ENCODE peak calls at places on chromosomes 11 and 22, in four cellular contexts. U is H1, O is SK-N-SH, H is K562. W is an unnamed sample.

GRCh38 chr11:14314127-14314526 is 44.9 kb downstream of the RRAS2 start:
- DNase-seq in U (no peak), O (no peak), H (no peak), W (no peak)

GRCh38 chr11:44702897-44703296 is 23.9 kb upstream of the TSPAN18 start:
- DNase-seq in U (no peak), H (no peak), O (peak; percentile 54), W (no peak)

GRCh38 chr22:19795617-19796008 is 35.0 kb downstream of the TBX1 start:
- DNase-seq in U (no peak), H (no peak), O (no peak), W (no peak)

GRCh38 chr11:135022430-135022829 is 610.4 kb upstream of the B3GAT1 start:
- DNase-seq in U (no peak), O (no peak), H (no peak), W (no peak)

GRCh38 chr11:124753207-124753606 is 1.2 kb upstream of the VSIG2 start:
- DNase-seq in U (no peak), H (no peak), O (peak; percentile 27), W (no peak)

GRCh38 chr11:46457659-46458058 is 66.1 kb upstream of the CHRM4 start:
- DNase-seq in O (no peak), H (no peak), U (no peak), W (no peak)

GRCh38 chr11:122367809-122368231 is 251.8 kb upstream of the BLID start:
- DNase-seq in H (no peak), O (no peak), U (no peak), W (no peak)

GRCh38 chr11:60852060-60852638 is 3.6 kb downstream of the PTGDR2 start:
- DNase-seq in H (no peak), O (no peak), U (no peak), W (no peak)

GRCh38 chr22:16828876-16829275 is 3.7 kb upstream of the XKR3 start:
- DNase-seq in U (no peak), O (no peak), H (no peak), W (no peak)

GRCh38 chr11:18457435-18457834 is 1.8 kb downstream of the LDHAL6A start:
- DNase-seq in O (peak; percentile 20), H (peak; percentile 3), U (no peak), W (no peak)

GRCh38 chr11:77302752-77303151 is 1.3 kb upstream of the GDPD4 start:
- DNase-seq in U (no peak), H (peak; percentile 21), O (peak; percentile 47), W (no peak)

GRCh38 chr22:47600281-47600680 is 837.8 kb downstream of the TBC1D22A start:
- DNase-seq in U (no peak), O (no peak), H (no peak), W (no peak)

GRCh38 chr11:133964946-133965632 is 8.3 kb upstream of the IGSF9B start:
- DNase-seq in O (no peak), H (no peak), U (no peak), W (no peak)

GRCh38 chr11:91688672-91689071 is 535.9 kb upstream of the FAT3 start:
- DNase-seq in U (no peak), O (no peak), H (no peak), W (no peak)

GRCh38 chr11:35247428-35247827 is 108.5 kb downstream of the CD44 start:
- DNase-seq in O (no peak), U (no peak), H (no peak), W (no peak)

GRCh38 chr11:78773077-78773476 is 198.4 kb upstream of the NARS2 start:
- DNase-seq in H (no peak), U (no peak), O (no peak), W (no peak)

DNA sequence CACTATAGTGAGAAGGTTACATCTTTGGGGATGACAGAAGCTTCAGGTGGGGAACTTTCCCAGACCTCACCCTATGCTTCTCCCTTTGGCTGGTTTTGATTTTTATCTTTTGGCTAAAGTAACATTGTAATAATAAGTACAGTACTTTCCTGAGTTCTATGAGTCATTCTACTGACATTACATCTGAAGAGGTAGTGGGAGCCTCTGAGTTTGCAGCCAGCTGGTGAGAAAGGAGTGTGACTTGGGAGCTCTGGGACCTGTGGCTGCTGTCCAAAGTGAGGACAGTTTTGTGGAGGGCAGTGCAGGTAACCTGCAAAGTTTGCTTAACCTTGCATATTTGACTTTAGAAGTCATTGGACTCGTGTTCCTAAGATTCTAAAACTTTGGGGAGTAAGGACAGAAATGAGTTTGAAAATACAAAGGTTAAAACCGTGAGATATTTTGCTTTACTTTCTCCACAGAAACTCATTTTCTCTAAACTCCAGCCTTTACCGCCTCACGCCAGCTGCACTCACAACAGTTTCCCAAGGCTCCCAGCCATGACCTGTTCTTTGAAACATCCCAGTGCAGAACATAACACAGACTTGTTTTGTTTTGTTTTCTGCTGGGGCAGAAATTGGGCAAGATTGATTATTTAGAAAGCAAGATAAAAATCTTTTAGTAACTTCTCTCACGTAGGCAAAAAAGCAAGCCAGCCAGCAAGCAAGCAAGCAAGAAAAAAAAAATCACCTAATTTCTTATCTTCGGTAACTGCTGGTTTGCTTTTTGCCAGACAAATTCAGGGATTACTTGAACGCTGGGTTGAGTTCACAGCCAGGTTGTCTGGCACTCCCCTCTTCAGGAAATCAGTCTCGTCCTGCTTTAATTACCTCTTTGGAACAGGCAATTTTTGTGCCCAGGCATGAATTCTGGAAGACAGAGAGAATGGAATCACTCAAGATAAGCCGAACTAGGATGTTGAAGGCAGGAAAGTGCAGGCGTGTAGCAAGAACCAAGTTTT is 478.3 kb upstream of the ISX start:
- DNase-seq in H (no peak), U (no peak), O (no peak), W (no peak)
- TF ChIP-seq TEAD4 in H (no peak), U (no peak), O (no peak), W (no peak)

DNA sequence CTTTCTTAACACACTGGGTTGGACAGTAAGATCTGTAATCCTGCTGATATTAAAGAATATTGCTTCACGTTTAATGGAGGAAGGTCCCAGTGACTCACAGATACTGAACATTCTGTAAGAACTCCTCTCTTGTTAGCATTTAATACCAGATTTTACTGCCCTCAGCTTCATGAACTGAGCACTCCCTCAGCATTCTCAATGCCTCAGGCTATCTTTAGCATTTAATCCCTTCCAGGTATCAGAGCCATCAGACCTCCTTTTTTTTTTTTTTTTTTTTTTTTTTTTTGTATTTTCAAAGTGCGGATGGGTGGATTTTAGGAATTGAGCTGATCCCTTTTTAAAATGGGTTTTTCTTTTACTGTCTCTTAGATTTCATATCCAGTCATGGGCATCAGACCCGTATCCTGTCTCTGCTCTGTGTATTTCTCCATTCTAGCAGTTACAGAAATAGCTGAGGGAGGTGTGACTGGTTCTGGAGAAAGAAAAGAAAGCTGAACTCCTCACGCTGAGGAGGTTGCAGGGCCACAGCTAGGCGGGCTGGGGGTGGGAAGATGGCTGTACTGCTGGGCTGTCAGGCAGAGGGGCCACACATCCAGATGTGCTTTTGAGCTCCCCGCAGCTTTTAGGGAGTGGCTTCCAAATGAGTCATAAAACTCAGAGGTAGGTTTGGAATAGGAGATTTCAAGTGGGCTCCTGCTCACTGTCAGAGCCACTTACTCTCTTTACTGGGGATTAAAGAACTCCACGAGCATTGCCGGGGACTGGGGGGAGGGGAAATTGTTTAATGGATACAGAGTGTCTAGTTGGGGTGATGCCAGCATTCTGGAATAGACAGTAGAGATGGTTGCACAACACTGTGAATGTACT is 97.0 kb downstream of the SYT9 start:
- DNase-seq in H (no peak), U (no peak), O (peak; percentile 25), W (peak; percentile 14)
- TF ChIP-seq TEAD4 in H (no peak), U (no peak), O (no peak), W (no peak)

GRCh38 chr11:130477646-130478203 is 29.3 kb downstream of the ADAMTS15 start:
- DNase-seq in U (no peak), O (peak; percentile 3), H (no peak), W (no peak)
- TF ChIP-seq TEAD4 in U (no peak), O (no peak), H (no peak), W (no peak)

DNA sequence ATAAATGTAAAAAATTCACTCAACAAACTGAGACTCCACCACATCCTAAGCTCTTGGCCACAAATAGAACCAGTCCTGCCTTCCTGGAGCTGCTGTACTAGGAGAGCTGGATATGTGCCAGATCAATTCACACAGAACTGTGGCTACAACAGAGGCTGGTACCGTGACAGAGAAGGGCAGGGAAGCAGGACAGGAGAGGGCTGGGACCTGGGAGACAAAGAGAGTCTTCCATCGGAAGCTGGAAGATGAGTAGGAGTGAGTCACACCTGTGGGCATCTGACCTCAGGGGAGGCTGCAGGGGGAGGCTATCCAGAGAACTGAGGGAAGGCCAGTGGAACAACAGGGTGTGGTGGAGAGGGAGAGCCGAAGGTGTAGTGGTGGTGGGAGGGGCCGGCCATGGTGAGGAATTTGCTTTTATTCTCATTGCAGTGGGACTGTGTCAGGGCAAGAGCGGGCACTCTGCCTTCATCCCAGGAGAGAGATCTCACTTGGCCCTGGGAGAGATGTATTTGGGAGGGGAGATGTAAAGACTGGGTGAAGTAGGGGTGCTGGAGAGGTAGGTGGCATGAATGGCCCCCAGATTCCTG is 1.9 kb upstream of the LTBP3 start:
- DNase-seq in O (no peak), H (peak; percentile 42), U (no peak), W (no peak)
- TF ChIP-seq TEAD4 in O (no peak), H (no peak), U (no peak), W (no peak)

DNA sequence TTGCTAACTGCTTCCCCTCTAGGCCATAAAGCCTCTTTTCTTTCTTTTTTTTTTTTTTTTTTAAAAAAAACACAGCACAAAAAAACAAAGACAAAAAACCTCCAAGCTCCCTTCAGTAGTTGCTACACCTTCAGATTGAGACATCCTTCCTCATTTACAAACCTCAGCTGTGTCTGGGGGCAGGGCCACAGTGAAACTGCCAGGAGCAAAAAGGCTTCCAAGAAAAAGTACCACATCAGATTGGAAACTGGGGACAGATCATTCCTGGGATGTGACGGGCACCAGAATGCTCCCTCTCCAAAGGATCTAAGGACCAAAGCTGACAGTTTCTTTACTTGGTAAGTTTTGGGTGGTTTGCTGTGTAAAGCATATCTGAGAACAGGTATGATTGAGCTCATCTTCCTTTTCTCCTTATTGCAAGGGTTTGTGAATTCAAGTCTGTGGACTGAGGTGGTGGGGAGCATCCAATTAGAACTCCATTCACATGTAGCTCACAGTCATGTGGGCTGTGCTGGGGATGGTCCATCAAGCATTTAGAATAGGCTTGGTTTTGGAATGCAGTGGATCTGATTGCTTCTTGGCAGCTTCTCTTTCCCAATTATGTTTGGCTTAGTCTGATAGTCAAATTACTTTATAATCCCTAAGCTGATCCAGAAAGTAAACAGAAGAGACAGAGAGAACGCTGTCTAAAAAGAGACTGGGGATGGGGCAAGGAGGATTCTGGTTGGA is 690 bp downstream of the BBOX1 start:
- DNase-seq in U (no peak), H (no peak), O (no peak), W (no peak)
- TF ChIP-seq TEAD4 in U (no peak), H (no peak), O (no peak), W (no peak)

GRCh38 chr22:43275545-43275981 is 67.6 kb downstream of the SCUBE1 start:
- DNase-seq in O (no peak), U (peak; percentile 74), H (peak; percentile 63), W (peak; percentile 48)
- TF ChIP-seq TEAD4 in O (no peak), U (no peak), H (peak; percentile 43), W (no peak)

W was measured in WTC11.